ENCODE peak calls at places on chromosome 22, in seven cellular contexts. N, T, M, L, Z, D and P are unnamed samples.

GRCh38 chr22:34761111-34761510 is 304.8 kb upstream of the ISX start:
- DNase-seq in N (no peak), T (no peak), M (peak), L (no peak), Z (no peak), D (no peak), P (peak)

GRCh38 chr22:46576556-46577351 is 39.3 kb upstream of the CELSR1 start:
- DNase-seq in N (peak), T (peak), M (peak), L (peak), Z (peak), D (no peak), P (peak)

GRCh38 chr22:27581688-27582087 is 219.9 kb downstream of the MN1 start:
- DNase-seq in N (no peak), T (peak), M (no peak), L (no peak), Z (no peak), D (no peak), P (no peak)

GRCh38 chr22:28021116-28021997 is 102.3 kb upstream of the PITPNB start:
- DNase-seq in N (no peak), T (no peak), M (no peak), L (no peak), Z (no peak), D (no peak), P (no peak)

GRCh38 chr22:25237503-25237902 is 18.1 kb downstream of the CRYBB2 start:
- DNase-seq in N (no peak), T (no peak), M (no peak), L (peak), Z (no peak), D (peak), P (no peak)

GRCh38 chr22:25027552-25027951 is 75.0 kb downstream of the KIAA1671 start:
- DNase-seq in N (no peak), T (no peak), M (peak), L (no peak), Z (peak), D (no peak), P (no peak)

GRCh38 chr22:37781434-37782059 is 26.2 kb upstream of the GCAT start:
- DNase-seq in N (no peak), T (peak), M (peak), L (peak), Z (no peak), D (no peak), P (no peak)

GRCh38 chr22:21762712-21763581 is 27.4 kb upstream of the YPEL1 start:
- DNase-seq in N (no peak), T (no peak), M (no peak), L (no peak), Z (no peak), D (no peak), P (no peak)

GRCh38 chr22:45772726-45773125 is 101.1 kb downstream of the ATXN10 start:
- DNase-seq in N (no peak), T (no peak), M (no peak), L (no peak), Z (no peak), D (no peak), P (no peak)

GRCh38 chr22:36790648-36791047 is 14.7 kb upstream of the IFT27 start:
- DNase-seq in N (no peak), T (no peak), M (peak), L (no peak), Z (no peak), D (no peak), P (peak)

GRCh38 chr22:46969961-46970360 is 207.5 kb downstream of the TBC1D22A start:
- DNase-seq in N (no peak), T (no peak), M (peak), L (no peak), Z (no peak), D (no peak), P (no peak)

GRCh38 chr22:46084943-46085830 is 65.1 kb upstream of the PPARA start:
- DNase-seq in N (no peak), T (no peak), M (no peak), L (no peak), Z (no peak), D (no peak), P (no peak)

GRCh38 chr22:30665266-30665665 is 2.4 kb downstream of the DUSP18 start:
- DNase-seq in N (no peak), T (no peak), M (no peak), L (no peak), Z (no peak), D (no peak), P (no peak)

GRCh38 chr22:46125311-46125710 is 25.0 kb upstream of the PPARA start:
- DNase-seq in N (no peak), T (no peak), M (no peak), L (no peak), Z (no peak), D (no peak), P (no peak)

GRCh38 chr22:31970490-31971444 is 26.4 kb downstream of the YWHAH start:
- DNase-seq in N (peak), T (peak), M (peak), L (peak), Z (peak), D (peak), P (peak)

GRCh38 chr22:45516163-45516562 is 13.5 kb downstream of the FBLN1 start:
- DNase-seq in N (no peak), T (no peak), M (peak), L (no peak), Z (no peak), D (no peak), P (no peak)

GRCh38 chr22:37752189-37753061 is 55.3 kb upstream of the GCAT start:
- DNase-seq in N (peak), T (peak), M (peak), L (no peak), Z (peak), D (no peak), P (peak)

GRCh38 chr22:46758867-46759290 is 3.6 kb upstream of the TBC1D22A start:
- DNase-seq in N (peak), T (peak), M (peak), L (peak), Z (peak), D (peak), P (peak)

GRCh38 chr22:50342651-50343540 is at the start of gene PPP6R2:
- DNase-seq in N (peak), T (peak), M (peak), L (peak), Z (peak), D (peak), P (peak)

GRCh38 chr22:37197451-37198289 is 9.6 kb upstream of the C1QTNF6 start:
- DNase-seq in N (no peak), T (peak), M (peak), L (no peak), Z (peak), D (no peak), P (peak)

GRCh38 chr22:20425821-20426615 is 11.6 kb downstream of the SCARF2 start:
- DNase-seq in N (no peak), T (no peak), M (no peak), L (peak), Z (no peak), D (no peak), P (no peak)

GRCh38 chr22:36659762-36660509 is 43.6 kb downstream of the CACNG2 start:
- DNase-seq in N (no peak), T (peak), M (peak), L (no peak), Z (peak), D (no peak), P (peak)

GRCh38 chr22:34841321-34841901 is 224.5 kb upstream of the ISX start:
- DNase-seq in N (peak), T (no peak), M (peak), L (peak), Z (no peak), D (no peak), P (no peak)

GRCh38 chr22:28628766-28629165 is 50.9 kb downstream of the TTC28 start:
- DNase-seq in N (no peak), T (no peak), M (no peak), L (no peak), Z (no peak), D (no peak), P (no peak)

GRCh38 chr22:35539910-35540599 is 576 bp upstream of the RASD2 start:
- DNase-seq in N (peak), T (peak), M (peak), L (no peak), Z (peak), D (peak), P (peak)

GRCh38 chr22:50535113-50535512 is 5.3 kb upstream of the TYMP start:
- DNase-seq in N (no peak), T (no peak), M (no peak), L (no peak), Z (no peak), D (no peak), P (no peak)

GRCh38 chr22:46066691-46067090 is 83.6 kb upstream of the PPARA start:
- DNase-seq in N (no peak), T (no peak), M (no peak), L (no peak), Z (no peak), D (no peak), P (no peak)

GRCh38 chr22:19942886-19943664 is 1.5 kb upstream of the TXNRD2 start:
- DNase-seq in N (no peak), T (peak), M (peak), L (peak), Z (peak), D (no peak), P (peak)

GRCh38 chr22:35873426-35873825 is 155.2 kb downstream of the RBFOX2 start:
- DNase-seq in N (no peak), T (no peak), M (no peak), L (no peak), Z (no peak), D (no peak), P (no peak)

GRCh38 chr22:34055525-34056200 is 135.4 kb upstream of the LARGE1 start:
- DNase-seq in N (peak), T (no peak), M (peak), L (peak), Z (peak), D (peak), P (no peak)

GRCh38 chr22:37276771-37277170 is 5.5 kb upstream of the CYTH4 start:
- DNase-seq in N (no peak), T (peak), M (no peak), L (no peak), Z (no peak), D (no peak), P (no peak)

GRCh38 chr22:37328017-37328416 is 45.7 kb downstream of the CYTH4 start:
- DNase-seq in N (no peak), T (peak), M (no peak), L (no peak), Z (peak), D (no peak), P (peak)

GRCh38 chr22:44622147-44622427 is 79.9 kb upstream of the PRR5 start:
- DNase-seq in N (peak), T (no peak), M (peak), L (peak), Z (no peak), D (no peak), P (no peak)

GRCh38 chr22:46638601-46639431 is 18.6 kb downstream of the GRAMD4 start:
- DNase-seq in N (no peak), T (peak), M (no peak), L (no peak), Z (peak), D (no peak), P (no peak)

GRCh38 chr22:44647141-44647540 is 54.9 kb upstream of the PRR5 start:
- DNase-seq in N (no peak), T (no peak), M (no peak), L (no peak), Z (no peak), D (no peak), P (no peak)

GRCh38 chr22:46131151-46131587 is 19.2 kb upstream of the PPARA start:
- DNase-seq in N (no peak), T (no peak), M (peak), L (peak), Z (no peak), D (peak), P (no peak)

GRCh38 chr22:20089977-20090729 is 10.1 kb downstream of the DGCR8 start:
- DNase-seq in N (no peak), T (peak), M (no peak), L (no peak), Z (peak), D (no peak), P (no peak)

GRCh38 chr22:41844036-41844435 is 11.1 kb downstream of the SREBF2 start:
- DNase-seq in N (no peak), T (no peak), M (no peak), L (no peak), Z (no peak), D (no peak), P (no peak)
- H3K4ac ChIP-seq in N (no peak), T (no peak), M (no peak), L (no peak), Z (no peak), D (no peak), P (no peak)

GRCh38 chr22:42711895-42712837 is 8.5 kb downstream of the A4GALT start:
- DNase-seq in N (no peak), T (no peak), M (no peak), L (no peak), Z (no peak), D (no peak), P (no peak)

GRCh38 chr22:42716221-42716620 is 4.4 kb downstream of the A4GALT start:
- DNase-seq in N (no peak), T (no peak), M (no peak), L (no peak), Z (no peak), D (no peak), P (no peak)

GRCh38 chr22:42714768-42715430 is 5.8 kb downstream of the A4GALT start:
- DNase-seq in N (no peak), T (no peak), M (peak), L (no peak), Z (no peak), D (no peak), P (peak)

GRCh38 chr22:42716649-42717127 is 4.0 kb downstream of the A4GALT start:
- DNase-seq in N (no peak), T (no peak), M (no peak), L (no peak), Z (no peak), D (no peak), P (peak)

DNA sequence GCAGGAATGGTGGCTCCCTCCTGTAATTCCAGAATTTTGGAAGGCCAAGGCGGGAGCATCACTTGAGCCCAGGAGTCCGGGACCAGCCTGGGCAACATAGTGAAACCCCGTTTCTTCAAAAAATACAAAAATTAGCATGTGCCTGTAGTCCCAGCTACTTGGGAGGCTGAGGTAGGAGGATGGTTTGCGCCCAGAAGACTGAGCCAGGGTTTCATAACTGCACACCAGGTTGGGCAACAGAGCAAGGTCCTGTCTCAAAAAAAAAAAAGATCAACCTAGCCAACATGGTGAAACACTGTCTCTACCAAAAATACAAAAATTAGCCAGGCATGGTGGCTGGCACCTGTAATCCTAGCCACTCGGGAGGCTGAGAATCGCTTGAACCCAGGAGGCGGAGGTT is 6.4 kb downstream of the A4GALT start:
- DNase-seq in N (no peak), T (no peak), M (no peak), L (no peak), Z (no peak), D (no peak), P (peak)
- H3K4ac ChIP-seq in N (no peak), T (no peak), M (no peak), L (no peak), Z (no peak), D (no peak), P (no peak)

DNA sequence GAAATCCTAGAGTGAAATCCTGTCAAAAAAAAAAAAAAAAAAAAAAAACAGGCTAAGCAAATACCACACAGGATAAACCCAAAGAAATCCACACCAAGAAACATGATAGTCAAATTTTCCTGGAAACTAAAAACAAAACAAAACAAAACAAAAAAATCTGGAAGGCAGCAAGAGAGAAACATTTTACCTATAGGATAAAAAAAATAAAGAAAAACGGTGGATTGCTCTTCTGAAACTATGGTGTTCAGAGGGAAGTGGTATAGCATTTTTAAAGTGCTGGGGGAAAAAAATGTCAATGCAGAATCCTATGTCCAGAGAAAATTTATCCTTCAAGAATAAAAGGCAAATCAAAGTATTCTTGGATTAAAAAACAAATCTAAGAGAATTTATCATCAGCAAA is 41.6 kb upstream of the CBX7 start:
- DNase-seq in N (no peak), T (no peak), M (no peak), L (no peak), Z (no peak), D (no peak), P (no peak)
- H3K4ac ChIP-seq in N (no peak), T (no peak), M (no peak), L (no peak), Z (no peak), D (no peak), P (no peak)

DNA sequence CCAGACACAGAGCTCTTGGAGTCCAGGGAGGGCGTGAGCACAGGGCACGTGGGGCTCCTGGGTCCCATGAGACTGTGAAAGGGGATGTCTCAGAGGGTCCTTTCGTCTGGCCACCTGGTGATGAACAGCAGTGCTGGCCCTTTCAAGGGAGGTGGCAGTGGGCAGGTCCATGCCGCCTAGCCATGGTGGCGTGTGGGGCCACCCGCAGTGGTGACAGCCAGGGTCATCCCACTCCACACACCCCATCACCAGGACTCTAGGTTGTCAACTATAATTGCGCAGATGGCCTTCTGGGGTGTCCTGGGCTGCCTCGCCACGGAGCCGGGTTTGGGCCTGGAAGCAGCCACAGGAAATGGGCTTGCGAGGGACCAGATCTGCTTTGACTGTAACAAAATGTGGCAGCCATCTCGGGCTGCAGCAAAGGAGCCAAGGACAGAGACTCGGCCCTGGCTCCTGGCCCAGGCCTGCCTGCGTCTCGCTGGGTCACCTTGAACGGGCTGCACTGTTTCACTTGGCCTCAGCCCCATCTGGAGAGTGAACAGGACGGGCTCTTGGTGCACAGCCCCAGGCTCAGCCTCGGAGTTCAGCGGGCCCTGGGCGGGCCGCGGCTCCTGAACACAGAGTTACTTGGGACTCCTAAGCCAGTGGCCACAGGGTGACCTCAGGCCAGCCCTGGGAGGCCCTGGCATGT is 1350.5 kb downstream of the BRD1 start:
- DNase-seq in N (no peak), T (no peak), M (no peak), L (peak), Z (no peak), D (no peak), P (no peak)
- H3K4ac ChIP-seq in N (no peak), T (no peak), M (no peak), L (no peak), Z (no peak), D (peak), P (no peak)

DNA sequence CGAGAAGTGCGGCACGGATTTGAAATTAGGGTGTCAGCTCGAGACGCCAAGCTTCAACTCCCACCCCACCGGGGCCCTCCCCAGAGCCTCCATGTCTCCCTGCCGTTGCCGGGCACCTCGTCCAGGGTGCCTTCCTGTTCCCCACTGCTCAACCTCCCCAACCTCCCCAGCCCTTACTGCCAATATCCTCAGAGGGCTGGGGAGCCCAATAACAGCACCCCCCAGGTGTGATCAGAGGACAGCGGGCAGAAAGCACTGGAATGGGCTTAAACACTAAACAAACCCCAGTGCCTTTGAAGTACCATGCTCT is 1336.4 kb downstream of the TBC1D22A start:
- DNase-seq in N (no peak), T (no peak), M (no peak), L (peak), Z (no peak), D (no peak), P (no peak)
- H3K4ac ChIP-seq in N (no peak), T (no peak), M (no peak), L (no peak), Z (no peak), D (no peak), P (no peak)

GRCh38 chr22:23536821-23537345 is 43.2 kb downstream of the IGLL1 start:
- DNase-seq in N (no peak), T (no peak), M (peak), L (peak), Z (no peak), D (no peak), P (no peak)

GRCh38 chr22:23539135-23539838 is 40.8 kb downstream of the IGLL1 start:
- DNase-seq in N (peak), T (peak), M (peak), L (peak), Z (peak), D (peak), P (peak)

GRCh38 chr22:23537421-23537820 is 42.7 kb downstream of the IGLL1 start:
- DNase-seq in N (no peak), T (no peak), M (no peak), L (peak), Z (no peak), D (no peak), P (no peak)

GRCh38 chr22:23534851-23535717 is 45.0 kb downstream of the IGLL1 start:
- DNase-seq in N (no peak), T (no peak), M (no peak), L (peak), Z (no peak), D (no peak), P (no peak)

GRCh38 chr22:23538502-23538860 is 41.6 kb downstream of the IGLL1 start:
- DNase-seq in N (no peak), T (no peak), M (no peak), L (peak), Z (no peak), D (no peak), P (peak)
- H3K4ac ChIP-seq in N (no peak), T (no peak), M (peak), L (no peak), Z (peak), D (no peak), P (peak)

GRCh38 chr22:39928556-39929401 is 27.9 kb downstream of the GRAP2 start:
- DNase-seq in N (no peak), T (no peak), M (no peak), L (no peak), Z (no peak), D (no peak), P (no peak)

GRCh38 chr22:39932918-39933649 is 27.1 kb upstream of the TMA7B start:
- DNase-seq in N (peak), T (no peak), M (peak), L (peak), Z (peak), D (peak), P (no peak)

GRCh38 chr22:39933741-39934140 is 26.5 kb upstream of the TMA7B start:
- DNase-seq in N (no peak), T (no peak), M (no peak), L (no peak), Z (no peak), D (no peak), P (no peak)

GRCh38 chr22:39932166-39932565 is 28.0 kb upstream of the TMA7B start:
- DNase-seq in N (no peak), T (no peak), M (no peak), L (no peak), Z (no peak), D (no peak), P (no peak)

DNA sequence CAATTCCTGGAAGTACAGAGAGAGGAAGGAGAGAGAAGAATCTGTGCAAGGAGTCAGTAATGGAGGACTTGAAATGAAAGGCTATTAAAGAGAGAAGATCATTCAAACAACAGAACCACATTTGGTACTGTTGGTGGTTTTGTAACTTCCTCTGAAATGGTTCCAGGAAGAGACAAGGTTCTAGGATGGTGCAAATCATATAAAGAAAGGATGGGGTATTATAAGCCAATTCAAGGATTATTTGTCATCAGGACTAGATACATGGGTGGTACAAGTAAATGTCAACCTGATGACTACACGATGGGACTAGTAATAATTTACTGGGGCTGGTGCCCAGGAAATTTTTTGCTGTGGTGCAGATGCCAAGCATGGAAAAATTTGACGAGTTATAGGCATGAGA is 28.9 kb upstream of the TMA7B start:
- DNase-seq in N (no peak), T (no peak), M (no peak), L (no peak), Z (no peak), D (no peak), P (no peak)
- H3K4ac ChIP-seq in N (no peak), T (no peak), M (no peak), L (no peak), Z (no peak), D (no peak), P (no peak)